ENCODE peak calls at places on chromosomes 2 and 18, in four cellular contexts. E, H, X and F are unnamed samples.

GRCh38 chr2:134269986-134270735 is 16.3 kb downstream of the MGAT5 start:
- DNase-seq in E (no peak), H (no peak), X (no peak), F (no peak)

GRCh38 chr18:35827275-35827929 is 145.1 kb upstream of the RMP24 start:
- DNase-seq in E (no peak), H (no peak), X (no peak), F (no peak)

GRCh38 chr2:216839626-216840132 is 20.2 kb downstream of the TNP1 start:
- DNase-seq in E (no peak), H (no peak), X (no peak), F (no peak)

GRCh38 chr18:62436636-62437519 is 85.9 kb upstream of the ZCCHC2 start:
- DNase-seq in E (no peak), H (no peak), X (no peak), F (no peak)

GRCh38 chr2:12005886-12006681 is 259.7 kb downstream of the LPIN1 start:
- DNase-seq in E (no peak), H (peak), X (no peak), F (no peak)

GRCh38 chr2:96927420-96928171 is 57.7 kb upstream of the SEMA4C start:
- DNase-seq in E (no peak), H (no peak), X (no peak), F (no peak)

GRCh38 chr2:160076935-160077334 is 14.5 kb upstream of the PLA2R1 start:
- DNase-seq in E (no peak), H (no peak), X (no peak), F (no peak)

GRCh38 chr2:190533175-190533967 is 1.2 kb downstream of the NEMP2 start:
- DNase-seq in E (no peak), H (no peak), X (no peak), F (no peak)

GRCh38 chr2:126905991-126906390 is 7.3 kb downstream of the TEX51 start:
- DNase-seq in E (no peak), H (no peak), X (no peak), F (no peak)

GRCh38 chr2:218985325-218986091 is 524 bp upstream of the FEV start:
- DNase-seq in E (no peak), H (no peak), X (peak), F (peak)

GRCh38 chr2:54262015-54262765 is 6.2 kb upstream of the TSPYL6 start:
- DNase-seq in E (peak), H (no peak), X (no peak), F (peak)

GRCh38 chr18:23585007-23585871 is 1.1 kb downstream of the NPC1 start:
- DNase-seq in E (peak), H (peak), X (no peak), F (peak)

GRCh38 chr2:95271381-95271971 is 2.8 kb upstream of the PROM2 start:
- DNase-seq in E (no peak), H (no peak), X (peak), F (no peak)

GRCh38 chr2:95272299-95272751 is 1.9 kb upstream of the PROM2 start:
- DNase-seq in E (no peak), H (no peak), X (peak), F (no peak)

GRCh38 chr2:95269036-95269680 is 5.1 kb upstream of the PROM2 start:
- DNase-seq in E (no peak), H (no peak), X (peak), F (no peak)

GRCh38 chr2:95272781-95273180 is 1.5 kb upstream of the PROM2 start:
- DNase-seq in E (no peak), H (no peak), X (peak), F (no peak)

GRCh38 chr2:95270541-95271081 is 3.6 kb upstream of the PROM2 start:
- DNase-seq in E (no peak), H (no peak), X (peak), F (no peak)
- TF ChIP-seq NR2C2 in E (no peak), H (no peak), X (no peak), F (no peak)

GRCh38 chr2:86105252-86105968 is at the start of gene POLR1A:
- DNase-seq in E (peak), H (no peak), X (peak), F (peak)
- TF ChIP-seq NR2C2 in E (no peak), H (no peak), X (no peak), F (no peak)

GRCh38 chr2:237061356-237061755 is 24.3 kb upstream of the COPS8 start:
- DNase-seq in E (no peak), H (no peak), X (no peak), F (no peak)
- TF ChIP-seq NR2C2 in E (no peak), H (no peak), X (no peak), F (no peak)

GRCh38 chr18:59374112-59374511 is 15.0 kb upstream of the LMAN1 start:
- DNase-seq in E (no peak), H (no peak), X (no peak), F (no peak)
- TF ChIP-seq NR2C2 in E (no peak), H (no peak), X (no peak), F (no peak)

GRCh38 chr2:238255636-238256035 is 15.8 kb upstream of the HES6 start:
- DNase-seq in E (no peak), H (no peak), X (no peak), F (no peak)
- TF ChIP-seq NR2C2 in E (no peak), H (no peak), X (no peak), F (no peak)

DNA sequence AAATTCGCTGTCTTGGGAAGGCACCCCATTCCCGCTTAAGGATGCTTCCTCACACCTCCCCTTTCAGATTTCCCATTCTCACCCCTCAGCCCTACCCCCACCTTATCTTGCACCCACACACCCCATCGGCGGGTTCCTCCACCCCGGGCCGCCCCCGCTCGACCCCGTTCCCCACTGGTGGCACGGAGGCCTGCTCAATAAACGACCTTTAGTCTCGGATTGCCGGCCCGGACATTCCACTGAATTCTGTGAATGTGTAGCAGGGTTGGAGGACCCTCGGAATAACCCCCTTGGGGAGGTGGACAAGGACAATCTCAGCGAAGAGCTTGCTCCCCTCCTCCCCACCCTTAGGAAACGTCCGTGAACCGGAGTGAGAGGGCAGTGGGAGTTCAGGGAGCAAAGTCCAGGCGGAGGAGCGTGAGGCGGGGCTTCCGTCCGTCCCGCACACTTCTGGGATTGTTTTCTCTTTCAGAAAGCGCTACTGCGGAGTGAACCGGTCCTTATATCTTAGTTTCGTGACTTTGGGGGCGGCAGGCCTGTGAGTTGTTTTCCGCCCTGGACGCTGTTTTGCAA is 2.8 kb upstream of the LBX2 start:
- DNase-seq in E (peak), H (no peak), X (no peak), F (peak)
- TF ChIP-seq NR2C2 in E (peak), H (no peak), X (no peak), F (peak)

GRCh38 chr2:140855471-140855870 is 1275.3 kb downstream of the LRP1B start:
- DNase-seq in E (no peak), H (no peak), X (no peak), F (no peak)
- TF ChIP-seq NR2C2 in E (no peak), H (no peak), X (no peak), F (no peak)